ENCODE peak calls at places on chromosome 16, in ten cellular contexts. K is left cardiac atrium; B is lung microvascular endothelial cell; E is AG09319; L is activated CD4-positive, alpha-beta T cell treated with anti-CD3 and anti-CD28 coated beads for 24 hours; Y is tibial nerve; D is fibroblast of pulmonary artery; H is NCI-H1092; C is AG08395; N is effector memory CD8-positive, alpha-beta T cell. O is an unnamed sample.

GRCh38 chr16:1152651-1153259 is at the start of gene CACNA1H:
- DNase-seq in Y (no peak), B (peak; percentile 14), N (peak; percentile 33), D (no peak), C (peak; percentile 44), K (peak; percentile 54), L (peak; percentile 46), E (no peak), H (no peak), O (no peak)

GRCh38 chr16:2476345-2476720 is 1.4 kb downstream of the TBC1D24 start:
- DNase-seq in N (no peak), Y (no peak), B (no peak), C (no peak), K (no peak), E (no peak), H (no peak), L (no peak), D (no peak), O (no peak)

GRCh38 chr16:52068447-52069074 is 478.4 kb downstream of the TOX3 start:
- DNase-seq in L (no peak), N (no peak), K (no peak), B (peak; percentile 31), Y (no peak), H (peak; percentile 54), E (no peak), C (no peak), D (peak; percentile 25), O (no peak)

GRCh38 chr16:24036614-24037013 is 200.8 kb downstream of the PRKCB start:
- DNase-seq in N (peak; percentile 37), D (peak; percentile 59), K (no peak), B (peak; percentile 63), L (peak; percentile 41), C (peak; percentile 78), E (peak; percentile 0), H (no peak), Y (peak; percentile 17), O (peak; percentile 37)

GRCh38 chr16:31329671-31330552 is 25.1 kb upstream of the ITGAX start:
- DNase-seq in C (no peak), L (no peak), K (no peak), H (no peak), Y (no peak), D (no peak), N (no peak), B (no peak), E (no peak), O (no peak)

GRCh38 chr16:3023415-3023668 is 400 bp downstream of the HCFC1R1 start:
- DNase-seq in K (peak; percentile 64), C (peak; percentile 64), E (no peak), D (peak; percentile 44), H (no peak), N (no peak), L (no peak), B (no peak), Y (no peak), O (peak; percentile 91)

GRCh38 chr16:87389245-87389644 is 2.9 kb upstream of the MAP1LC3B start:
- DNase-seq in K (no peak), B (no peak), N (no peak), H (no peak), D (no peak), L (no peak), Y (no peak), C (no peak), E (no peak), O (no peak)

GRCh38 chr16:87636050-87636684 is 33.9 kb downstream of the JPH3 start:
- DNase-seq in C (peak; percentile 97), B (peak; percentile 83), H (peak; percentile 71), E (peak; percentile 54), D (peak; percentile 83), N (peak; percentile 77), L (peak; percentile 76), K (peak; percentile 89), Y (peak; percentile 78), O (peak; percentile 82)

O was measured in EL.